ENCODE peak calls at places on chromosomes 1 and 21, in nine cellular contexts. One of them, this sample, is unnamed.

GRCh38 chr1:168613038-168613451 is 36.6 kb downstream of the XCL1 start:
- DNase-seq in PC-3: no peak
- DNase-seq in NCI-H2081: no peak
- DNase-seq in left cardiac atrium: no peak
- DNase-seq in activated T-cell treated with anti-CD3 and anti-CD28 coated beads, Interleukin-2, amount 50 U/mL, for 1 hour: no peak
- DNase-seq in T follicular helper cell: no peak
- DNase-seq in HFF-Myc: no peak
- DNase-seq in cerebellar cortex: peak
- DNase-seq in GF-D8: no peak
- DNase-seq in this sample: no peak

GRCh38 chr1:41045740-41046139 is 24.2 kb upstream of the SLFNL1 start:
- DNase-seq in T follicular helper cell: no peak
- DNase-seq in GF-D8: no peak
- DNase-seq in activated T-cell treated with anti-CD3 and anti-CD28 coated beads, Interleukin-2, amount 50 U/mL, for 1 hour: no peak
- DNase-seq in NCI-H2081: no peak
- DNase-seq in left cardiac atrium: peak
- DNase-seq in cerebellar cortex: peak
- DNase-seq in HFF-Myc: no peak
- DNase-seq in PC-3: peak
- DNase-seq in this sample: no peak

GRCh38 chr1:95257758-95258157 is 23.7 kb downstream of the RWDD3 start:
- DNase-seq in PC-3: peak
- DNase-seq in T follicular helper cell: no peak
- DNase-seq in HFF-Myc: no peak
- DNase-seq in left cardiac atrium: no peak
- DNase-seq in cerebellar cortex: no peak
- DNase-seq in activated T-cell treated with anti-CD3 and anti-CD28 coated beads, Interleukin-2, amount 50 U/mL, for 1 hour: no peak
- DNase-seq in GF-D8: no peak
- DNase-seq in NCI-H2081: no peak
- DNase-seq in this sample: no peak

GRCh38 chr21:29299046-29299905 is 554 bp downstream of the BACH1 start:
- DNase-seq in cerebellar cortex: peak
- DNase-seq in activated T-cell treated with anti-CD3 and anti-CD28 coated beads, Interleukin-2, amount 50 U/mL, for 1 hour: peak
- DNase-seq in NCI-H2081: peak
- DNase-seq in T follicular helper cell: peak
- DNase-seq in PC-3: peak
- DNase-seq in left cardiac atrium: peak
- DNase-seq in GF-D8: no peak
- DNase-seq in HFF-Myc: no peak
- DNase-seq in this sample: peak

GRCh38 chr21:41359289-41359688 is 2.5 kb upstream of the MX2 start:
- DNase-seq in left cardiac atrium: peak
- DNase-seq in cerebellar cortex: no peak
- DNase-seq in HFF-Myc: no peak
- DNase-seq in activated T-cell treated with anti-CD3 and anti-CD28 coated beads, Interleukin-2, amount 50 U/mL, for 1 hour: no peak
- DNase-seq in PC-3: no peak
- DNase-seq in T follicular helper cell: no peak
- DNase-seq in NCI-H2081: no peak
- DNase-seq in GF-D8: no peak
- DNase-seq in this sample: no peak

GRCh38 chr1:246195296-246195695 is 311.8 kb downstream of the SMYD3 start:
- DNase-seq in activated T-cell treated with anti-CD3 and anti-CD28 coated beads, Interleukin-2, amount 50 U/mL, for 1 hour: no peak
- DNase-seq in cerebellar cortex: no peak
- DNase-seq in NCI-H2081: no peak
- DNase-seq in T follicular helper cell: no peak
- DNase-seq in PC-3: no peak
- DNase-seq in left cardiac atrium: no peak
- DNase-seq in HFF-Myc: no peak
- DNase-seq in GF-D8: no peak
- DNase-seq in this sample: no peak

GRCh38 chr1:116373451-116374339 is 651 bp downstream of the ATP1A1 start:
- DNase-seq in activated T-cell treated with anti-CD3 and anti-CD28 coated beads, Interleukin-2, amount 50 U/mL, for 1 hour: peak
- DNase-seq in NCI-H2081: peak
- DNase-seq in cerebellar cortex: peak
- DNase-seq in T follicular helper cell: peak
- DNase-seq in left cardiac atrium: peak
- DNase-seq in GF-D8: no peak
- DNase-seq in HFF-Myc: no peak
- DNase-seq in PC-3: peak
- DNase-seq in this sample: no peak

GRCh38 chr1:218665216-218665615 is 320.1 kb downstream of the TGFB2 start:
- DNase-seq in GF-D8: no peak
- DNase-seq in PC-3: peak
- DNase-seq in HFF-Myc: no peak
- DNase-seq in left cardiac atrium: peak
- DNase-seq in T follicular helper cell: no peak
- DNase-seq in NCI-H2081: no peak
- DNase-seq in cerebellar cortex: peak
- DNase-seq in activated T-cell treated with anti-CD3 and anti-CD28 coated beads, Interleukin-2, amount 50 U/mL, for 1 hour: no peak
- DNase-seq in this sample: no peak

GRCh38 chr1:58829861-58830260 is 46.0 kb upstream of the JUN start:
- DNase-seq in PC-3: no peak
- DNase-seq in GF-D8: no peak
- DNase-seq in NCI-H2081: no peak
- DNase-seq in HFF-Myc: no peak
- DNase-seq in left cardiac atrium: no peak
- DNase-seq in activated T-cell treated with anti-CD3 and anti-CD28 coated beads, Interleukin-2, amount 50 U/mL, for 1 hour: no peak
- DNase-seq in cerebellar cortex: no peak
- DNase-seq in T follicular helper cell: no peak
- DNase-seq in this sample: no peak

GRCh38 chr1:44327679-44328491 is 27.2 kb downstream of the ERI3 start:
- DNase-seq in GF-D8: no peak
- DNase-seq in HFF-Myc: peak
- DNase-seq in T follicular helper cell: no peak
- DNase-seq in cerebellar cortex: peak
- DNase-seq in PC-3: peak
- DNase-seq in left cardiac atrium: peak
- DNase-seq in NCI-H2081: peak
- DNase-seq in activated T-cell treated with anti-CD3 and anti-CD28 coated beads, Interleukin-2, amount 50 U/mL, for 1 hour: no peak
- DNase-seq in this sample: peak

GRCh38 chr1:56638248-56638647 is 6.9 kb upstream of the PRKAA2 start:
- DNase-seq in T follicular helper cell: no peak
- DNase-seq in left cardiac atrium: no peak
- DNase-seq in HFF-Myc: no peak
- DNase-seq in activated T-cell treated with anti-CD3 and anti-CD28 coated beads, Interleukin-2, amount 50 U/mL, for 1 hour: no peak
- DNase-seq in cerebellar cortex: no peak
- DNase-seq in NCI-H2081: no peak
- DNase-seq in GF-D8: no peak
- DNase-seq in PC-3: no peak
- DNase-seq in this sample: no peak

GRCh38 chr21:37551406-37552355 is 185.1 kb downstream of the DYRK1A start:
- DNase-seq in GF-D8: no peak
- DNase-seq in HFF-Myc: no peak
- DNase-seq in activated T-cell treated with anti-CD3 and anti-CD28 coated beads, Interleukin-2, amount 50 U/mL, for 1 hour: no peak
- DNase-seq in NCI-H2081: peak
- DNase-seq in T follicular helper cell: no peak
- DNase-seq in left cardiac atrium: no peak
- DNase-seq in cerebellar cortex: peak
- DNase-seq in PC-3: no peak
- DNase-seq in this sample: no peak

GRCh38 chr1:13699936-13700520 is at the start of gene PRDM2:
- DNase-seq in left cardiac atrium: peak
- DNase-seq in activated T-cell treated with anti-CD3 and anti-CD28 coated beads, Interleukin-2, amount 50 U/mL, for 1 hour: peak
- DNase-seq in PC-3: peak
- DNase-seq in cerebellar cortex: peak
- DNase-seq in NCI-H2081: no peak
- DNase-seq in GF-D8: no peak
- DNase-seq in T follicular helper cell: peak
- DNase-seq in HFF-Myc: no peak
- DNase-seq in this sample: no peak

GRCh38 chr1:112711672-112712071 is 3.5 kb downstream of the PPM1J start:
- DNase-seq in GF-D8: no peak
- DNase-seq in T follicular helper cell: no peak
- DNase-seq in left cardiac atrium: no peak
- DNase-seq in NCI-H2081: no peak
- DNase-seq in cerebellar cortex: no peak
- DNase-seq in HFF-Myc: no peak
- DNase-seq in activated T-cell treated with anti-CD3 and anti-CD28 coated beads, Interleukin-2, amount 50 U/mL, for 1 hour: no peak
- DNase-seq in PC-3: no peak
- DNase-seq in this sample: no peak

GRCh38 chr1:79859212-79859948 is 852.9 kb upstream of the ADGRL4 start:
- DNase-seq in GF-D8: no peak
- DNase-seq in left cardiac atrium: no peak
- DNase-seq in activated T-cell treated with anti-CD3 and anti-CD28 coated beads, Interleukin-2, amount 50 U/mL, for 1 hour: no peak
- DNase-seq in HFF-Myc: peak
- DNase-seq in cerebellar cortex: no peak
- DNase-seq in PC-3: peak
- DNase-seq in NCI-H2081: no peak
- DNase-seq in T follicular helper cell: no peak
- DNase-seq in this sample: no peak